ENCODE peak calls at places on chromosomes 4 and X, in six cellular contexts. One of them, this sample, is unnamed.

GRCh38 chr4:127505203-127505602 is 127.6 kb upstream of the INTU start:
- DNase-seq in HepG2: no peak
- DNase-seq in stomach: peak; percentile 61
- DNase-seq in upper lobe of left lung: no peak
- DNase-seq in GM23338: no peak
- DNase-seq in prostate gland: no peak
- DNase-seq in this sample: no peak

GRCh38 chr4:26256016-26256415 is 64.8 kb upstream of the RBPJ start:
- DNase-seq in prostate gland: no peak
- DNase-seq in GM23338: no peak
- DNase-seq in HepG2: no peak
- DNase-seq in stomach: no peak
- DNase-seq in upper lobe of left lung: no peak
- DNase-seq in this sample: no peak

GRCh38 chrX:119763175-119763574 is 4.8 kb downstream of the SOWAHD start:
- DNase-seq in HepG2: no peak
- DNase-seq in upper lobe of left lung: no peak
- DNase-seq in prostate gland: no peak
- DNase-seq in stomach: no peak
- DNase-seq in GM23338: peak; percentile 54
- DNase-seq in this sample: no peak

GRCh38 chrX:17521871-17522693 is 147.1 kb downstream of the NHS start:
- DNase-seq in prostate gland: no peak
- DNase-seq in stomach: no peak
- DNase-seq in GM23338: peak; percentile 67
- DNase-seq in upper lobe of left lung: no peak
- DNase-seq in HepG2: no peak
- DNase-seq in this sample: no peak

GRCh38 chr4:103137446-103137827 is 37.8 kb upstream of the BDH2 start:
- DNase-seq in prostate gland: no peak
- DNase-seq in GM23338: no peak
- DNase-seq in stomach: no peak
- DNase-seq in upper lobe of left lung: no peak
- DNase-seq in HepG2: no peak
- DNase-seq in this sample: no peak

GRCh38 chr4:3252831-3253641 is 4.1 kb downstream of the MSANTD1 start:
- DNase-seq in HepG2: no peak
- DNase-seq in stomach: no peak
- DNase-seq in GM23338: no peak
- DNase-seq in prostate gland: no peak
- DNase-seq in upper lobe of left lung: peak; percentile 15
- DNase-seq in this sample: peak; percentile 63

GRCh38 chr4:147428583-147428982 is 52.3 kb upstream of the EDNRA start:
- DNase-seq in upper lobe of left lung: no peak
- DNase-seq in prostate gland: no peak
- DNase-seq in stomach: no peak
- DNase-seq in GM23338: no peak
- DNase-seq in HepG2: no peak
- DNase-seq in this sample: no peak

GRCh38 chr4:138537739-138538138 is 295.6 kb upstream of the SLC7A11 start:
- DNase-seq in stomach: no peak
- DNase-seq in HepG2: no peak
- DNase-seq in GM23338: no peak
- DNase-seq in prostate gland: no peak
- DNase-seq in upper lobe of left lung: no peak
- DNase-seq in this sample: no peak

GRCh38 chrX:111284615-111285294 is 14.5 kb upstream of the CAPN6 start:
- DNase-seq in GM23338: no peak
- DNase-seq in prostate gland: no peak
- DNase-seq in HepG2: peak; percentile 33
- DNase-seq in stomach: peak; percentile 43
- DNase-seq in upper lobe of left lung: no peak
- DNase-seq in this sample: no peak

GRCh38 chr4:169225058-169225751 is 45.6 kb downstream of the SH3RF1 start:
- DNase-seq in upper lobe of left lung: no peak
- DNase-seq in HepG2: no peak
- DNase-seq in stomach: no peak
- DNase-seq in GM23338: no peak
- DNase-seq in prostate gland: no peak
- DNase-seq in this sample: no peak

GRCh38 chr4:101019941-101020401 is 327.4 kb downstream of the PPP3CA start:
- DNase-seq in stomach: no peak
- DNase-seq in prostate gland: no peak
- DNase-seq in HepG2: peak; percentile 25
- DNase-seq in GM23338: peak; percentile 15
- DNase-seq in upper lobe of left lung: no peak
- DNase-seq in this sample: no peak

GRCh38 chr4:62457356-62457755 is 1257.2 kb downstream of the ADGRL3 start:
- DNase-seq in HepG2: no peak
- DNase-seq in GM23338: no peak
- DNase-seq in upper lobe of left lung: no peak
- DNase-seq in stomach: no peak
- DNase-seq in prostate gland: no peak
- DNase-seq in this sample: no peak

GRCh38 chrX:24987731-24988130 is 28.0 kb downstream of the ARX start:
- DNase-seq in prostate gland: no peak
- DNase-seq in HepG2: no peak
- DNase-seq in upper lobe of left lung: no peak
- DNase-seq in stomach: no peak
- DNase-seq in GM23338: no peak
- DNase-seq in this sample: no peak

GRCh38 chr4:22686156-22686555 is 6.6 kb upstream of the GBA3 start:
- DNase-seq in HepG2: no peak
- DNase-seq in GM23338: no peak
- DNase-seq in upper lobe of left lung: no peak
- DNase-seq in stomach: no peak
- DNase-seq in prostate gland: no peak
- DNase-seq in this sample: no peak

GRCh38 chr4:31156221-31156620 is 436.1 kb downstream of the PCDH7 start:
- DNase-seq in HepG2: no peak
- DNase-seq in upper lobe of left lung: no peak
- DNase-seq in stomach: no peak
- DNase-seq in prostate gland: no peak
- DNase-seq in GM23338: no peak
- DNase-seq in this sample: no peak

GRCh38 chr4:54085284-54085683 is 14.7 kb upstream of the GSX2 start:
- DNase-seq in stomach: no peak
- DNase-seq in prostate gland: no peak
- DNase-seq in upper lobe of left lung: no peak
- DNase-seq in GM23338: no peak
- DNase-seq in HepG2: peak; percentile 91
- DNase-seq in this sample: no peak

GRCh38 chrX:128543114-128543513 is 490.9 kb upstream of the ACTRT1 start:
- DNase-seq in stomach: no peak
- DNase-seq in prostate gland: no peak
- DNase-seq in HepG2: no peak
- DNase-seq in upper lobe of left lung: no peak
- DNase-seq in GM23338: no peak
- DNase-seq in this sample: no peak

GRCh38 chrX:28920141-28920540 is 332.9 kb downstream of the IL1RAPL1 start:
- DNase-seq in GM23338: no peak
- DNase-seq in upper lobe of left lung: no peak
- DNase-seq in stomach: no peak
- DNase-seq in prostate gland: no peak
- DNase-seq in HepG2: no peak
- DNase-seq in this sample: no peak

GRCh38 chr4:142238589-142238988 is 602.2 kb downstream of the IL15 start:
- DNase-seq in upper lobe of left lung: no peak
- DNase-seq in GM23338: no peak
- DNase-seq in HepG2: no peak
- DNase-seq in prostate gland: no peak
- DNase-seq in stomach: no peak
- DNase-seq in this sample: no peak

GRCh38 chrX:153874091-153874365 is 11.9 kb downstream of the L1CAM start:
- DNase-seq in GM23338: no peak
- DNase-seq in prostate gland: no peak
- DNase-seq in upper lobe of left lung: no peak
- DNase-seq in stomach: no peak
- DNase-seq in HepG2: no peak
- DNase-seq in this sample: no peak

GRCh38 chr4:150140774-150141400 is 62.6 kb downstream of the DCLK2 start:
- DNase-seq in HepG2: no peak
- DNase-seq in stomach: no peak
- DNase-seq in GM23338: no peak
- DNase-seq in prostate gland: no peak
- DNase-seq in upper lobe of left lung: no peak
- DNase-seq in this sample: no peak

GRCh38 chrX:115344885-115345653 is 55.6 kb downstream of the LUZP4 start:
- DNase-seq in HepG2: peak; percentile 91
- DNase-seq in upper lobe of left lung: peak; percentile 90
- DNase-seq in prostate gland: peak; percentile 50
- DNase-seq in stomach: peak; percentile 65
- DNase-seq in GM23338: peak; percentile 55
- DNase-seq in this sample: peak; percentile 96

GRCh38 chrX:39262641-39263040 is 461.4 kb downstream of the MID1IP1 start:
- DNase-seq in upper lobe of left lung: no peak
- DNase-seq in HepG2: no peak
- DNase-seq in stomach: no peak
- DNase-seq in prostate gland: no peak
- DNase-seq in GM23338: no peak
- DNase-seq in this sample: no peak

GRCh38 chr4:40998680-40999358 is 215.5 kb downstream of the APBB2 start:
- DNase-seq in HepG2: no peak
- DNase-seq in prostate gland: peak; percentile 14
- DNase-seq in stomach: no peak
- DNase-seq in GM23338: no peak
- DNase-seq in upper lobe of left lung: no peak
- DNase-seq in this sample: no peak

GRCh38 chr4:17310269-17310652 is 201.6 kb downstream of the QDPR start:
- DNase-seq in prostate gland: no peak
- DNase-seq in GM23338: no peak
- DNase-seq in stomach: no peak
- DNase-seq in HepG2: no peak
- DNase-seq in upper lobe of left lung: no peak
- DNase-seq in this sample: no peak

GRCh38 chrX:123085311-123085940 is 98.7 kb upstream of the GRIA3 start:
- DNase-seq in prostate gland: no peak
- DNase-seq in GM23338: peak; percentile 74
- DNase-seq in stomach: no peak
- DNase-seq in HepG2: peak; percentile 75
- DNase-seq in upper lobe of left lung: no peak
- DNase-seq in this sample: no peak

GRCh38 chrX:56790778-56791177 is 61.7 kb downstream of the NBDY start:
- DNase-seq in prostate gland: no peak
- DNase-seq in GM23338: no peak
- DNase-seq in HepG2: no peak
- DNase-seq in upper lobe of left lung: no peak
- DNase-seq in stomach: peak; percentile 3
- DNase-seq in this sample: peak; percentile 26

GRCh38 chrX:153450114-153450948 is 4.5 kb upstream of the TREX2 start:
- DNase-seq in stomach: no peak
- DNase-seq in upper lobe of left lung: no peak
- DNase-seq in GM23338: no peak
- DNase-seq in prostate gland: no peak
- DNase-seq in HepG2: no peak
- DNase-seq in this sample: no peak

GRCh38 chr4:84499065-84499982 is at the start of gene NKX6-1:
- DNase-seq in prostate gland: no peak
- DNase-seq in stomach: peak; percentile 38
- DNase-seq in GM23338: peak; percentile 98
- DNase-seq in HepG2: no peak
- DNase-seq in upper lobe of left lung: no peak
- DNase-seq in this sample: no peak

GRCh38 chrX:47502591-47503222 is 19.7 kb upstream of the ZNF41 start:
- DNase-seq in stomach: no peak
- DNase-seq in upper lobe of left lung: no peak
- DNase-seq in GM23338: no peak
- DNase-seq in prostate gland: no peak
- DNase-seq in HepG2: no peak
- DNase-seq in this sample: no peak

GRCh38 chrX:124346064-124346876 is at the start of gene SH2D1A:
- DNase-seq in stomach: no peak
- DNase-seq in prostate gland: no peak
- DNase-seq in GM23338: no peak
- DNase-seq in upper lobe of left lung: no peak
- DNase-seq in HepG2: no peak
- DNase-seq in this sample: no peak

GRCh38 chr4:8314691-8315255 is 45.2 kb downstream of the HTRA3 start:
- DNase-seq in HepG2: no peak
- DNase-seq in prostate gland: no peak
- DNase-seq in GM23338: no peak
- DNase-seq in stomach: peak; percentile 13
- DNase-seq in upper lobe of left lung: peak; percentile 13
- DNase-seq in this sample: peak; percentile 35

GRCh38 chr4:10111067-10111801 is 5.4 kb downstream of the WDR1 start:
- DNase-seq in HepG2: no peak
- DNase-seq in GM23338: peak; percentile 41
- DNase-seq in prostate gland: no peak
- DNase-seq in upper lobe of left lung: no peak
- DNase-seq in stomach: no peak
- DNase-seq in this sample: no peak
- TF ChIP-seq POLR2AphosphoS5 in HepG2: no peak
- TF ChIP-seq POLR2AphosphoS5 in GM23338: peak; percentile 36
- TF ChIP-seq POLR2AphosphoS5 in prostate gland: no peak
- TF ChIP-seq POLR2AphosphoS5 in upper lobe of left lung: no peak
- TF ChIP-seq POLR2AphosphoS5 in stomach: no peak
- TF ChIP-seq POLR2AphosphoS5 in this sample: no peak

GRCh38 chr4:122305853-122306252 is 73.0 kb upstream of the ADAD1 start:
- DNase-seq in prostate gland: no peak
- DNase-seq in GM23338: no peak
- DNase-seq in stomach: no peak
- DNase-seq in HepG2: no peak
- DNase-seq in upper lobe of left lung: no peak
- DNase-seq in this sample: no peak
- TF ChIP-seq POLR2AphosphoS5 in prostate gland: no peak
- TF ChIP-seq POLR2AphosphoS5 in GM23338: no peak
- TF ChIP-seq POLR2AphosphoS5 in stomach: no peak
- TF ChIP-seq POLR2AphosphoS5 in HepG2: no peak
- TF ChIP-seq POLR2AphosphoS5 in upper lobe of left lung: no peak
- TF ChIP-seq POLR2AphosphoS5 in this sample: no peak

DNA sequence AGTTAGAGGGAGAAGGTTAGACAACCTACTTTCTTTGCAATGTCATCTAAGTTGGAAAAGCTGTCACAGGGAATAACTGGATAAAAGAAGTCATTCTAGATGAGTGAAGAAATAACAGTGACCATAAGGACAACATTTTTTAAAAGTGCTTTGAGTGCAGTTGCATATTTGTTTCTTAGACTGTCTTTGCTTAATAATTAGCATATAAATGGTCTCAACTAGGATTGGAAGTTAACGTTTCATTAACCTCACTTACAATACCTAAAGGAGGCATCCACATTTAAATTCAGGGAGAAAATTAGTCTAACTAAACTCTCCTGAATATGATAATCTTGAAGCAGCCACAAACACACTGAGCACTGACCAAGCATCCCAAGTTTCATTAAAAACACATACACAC is 780.8 kb downstream of the PCDH18 start:
- DNase-seq in GM23338: no peak
- DNase-seq in stomach: no peak
- DNase-seq in upper lobe of left lung: no peak
- DNase-seq in prostate gland: no peak
- DNase-seq in HepG2: no peak
- DNase-seq in this sample: no peak
- TF ChIP-seq POLR2AphosphoS5 in GM23338: no peak
- TF ChIP-seq POLR2AphosphoS5 in stomach: no peak
- TF ChIP-seq POLR2AphosphoS5 in upper lobe of left lung: no peak
- TF ChIP-seq POLR2AphosphoS5 in prostate gland: no peak
- TF ChIP-seq POLR2AphosphoS5 in HepG2: no peak
- TF ChIP-seq POLR2AphosphoS5 in this sample: no peak

GRCh38 chrX:41275661-41276609 is 58.0 kb upstream of the DDX3X start:
- DNase-seq in upper lobe of left lung: peak; percentile 61
- DNase-seq in prostate gland: peak; percentile 17
- DNase-seq in HepG2: peak; percentile 21
- DNase-seq in GM23338: peak; percentile 63
- DNase-seq in stomach: peak; percentile 62
- DNase-seq in this sample: peak; percentile 86
- TF ChIP-seq POLR2AphosphoS5 in upper lobe of left lung: no peak
- TF ChIP-seq POLR2AphosphoS5 in prostate gland: peak; percentile 7
- TF ChIP-seq POLR2AphosphoS5 in HepG2: no peak
- TF ChIP-seq POLR2AphosphoS5 in GM23338: no peak
- TF ChIP-seq POLR2AphosphoS5 in stomach: no peak
- TF ChIP-seq POLR2AphosphoS5 in this sample: no peak

GRCh38 chr4:94757192-94758140 is at the start of gene BMPR1B:
- DNase-seq in GM23338: peak; percentile 60
- DNase-seq in prostate gland: peak; percentile 14
- DNase-seq in HepG2: no peak
- DNase-seq in stomach: no peak
- DNase-seq in upper lobe of left lung: no peak
- DNase-seq in this sample: no peak
- TF ChIP-seq POLR2AphosphoS5 in GM23338: no peak
- TF ChIP-seq POLR2AphosphoS5 in prostate gland: peak; percentile 17
- TF ChIP-seq POLR2AphosphoS5 in HepG2: no peak
- TF ChIP-seq POLR2AphosphoS5 in stomach: no peak
- TF ChIP-seq POLR2AphosphoS5 in upper lobe of left lung: no peak
- TF ChIP-seq POLR2AphosphoS5 in this sample: no peak